ENCODE peak calls at places on chromosomes 2 and 18, in five cellular contexts. One of them, this sample, is unnamed.

GRCh38 chr18:79334496-79335233 is 61.1 kb upstream of the NFATC1 start:
- DNase-seq in Peyer's patch: no peak
- DNase-seq in psoas muscle: no peak
- DNase-seq in right cardiac atrium: no peak
- DNase-seq in stimulated activated CD4-positive, alpha-beta T cell treated with anti-CD3 and anti-CD28 coated beads, Interleukin-2, amount 100 ng/mL, for 48 hours: no peak
- DNase-seq in this sample: no peak

GRCh38 chr2:156321243-156321904 is 11.1 kb downstream of the NR4A2 start:
- DNase-seq in psoas muscle: peak
- DNase-seq in right cardiac atrium: peak
- DNase-seq in stimulated activated CD4-positive, alpha-beta T cell treated with anti-CD3 and anti-CD28 coated beads, Interleukin-2, amount 100 ng/mL, for 48 hours: no peak
- DNase-seq in Peyer's patch: peak
- DNase-seq in this sample: no peak

GRCh38 chr2:128320609-128321420 is 2.1 kb upstream of the HS6ST1 start:
- DNase-seq in psoas muscle: no peak
- DNase-seq in stimulated activated CD4-positive, alpha-beta T cell treated with anti-CD3 and anti-CD28 coated beads, Interleukin-2, amount 100 ng/mL, for 48 hours: no peak
- DNase-seq in Peyer's patch: no peak
- DNase-seq in right cardiac atrium: peak
- DNase-seq in this sample: no peak

GRCh38 chr18:45688113-45688512 is 35.9 kb upstream of the SLC14A1 start:
- DNase-seq in right cardiac atrium: no peak
- DNase-seq in psoas muscle: no peak
- DNase-seq in Peyer's patch: no peak
- DNase-seq in stimulated activated CD4-positive, alpha-beta T cell treated with anti-CD3 and anti-CD28 coated beads, Interleukin-2, amount 100 ng/mL, for 48 hours: no peak
- DNase-seq in this sample: peak

GRCh38 chr2:85162746-85163301 is 29.6 kb downstream of the TCF7L1 start:
- DNase-seq in right cardiac atrium: no peak
- DNase-seq in psoas muscle: no peak
- DNase-seq in stimulated activated CD4-positive, alpha-beta T cell treated with anti-CD3 and anti-CD28 coated beads, Interleukin-2, amount 100 ng/mL, for 48 hours: no peak
- DNase-seq in Peyer's patch: no peak
- DNase-seq in this sample: no peak

GRCh38 chr18:13303761-13304364 is 85.3 kb downstream of the LDLRAD4 start:
- DNase-seq in stimulated activated CD4-positive, alpha-beta T cell treated with anti-CD3 and anti-CD28 coated beads, Interleukin-2, amount 100 ng/mL, for 48 hours: no peak
- DNase-seq in right cardiac atrium: no peak
- DNase-seq in psoas muscle: no peak
- DNase-seq in Peyer's patch: no peak
- DNase-seq in this sample: no peak

GRCh38 chr18:32548688-32549087 is 78.0 kb upstream of the GAREM1 start:
- DNase-seq in right cardiac atrium: no peak
- DNase-seq in Peyer's patch: no peak
- DNase-seq in psoas muscle: no peak
- DNase-seq in stimulated activated CD4-positive, alpha-beta T cell treated with anti-CD3 and anti-CD28 coated beads, Interleukin-2, amount 100 ng/mL, for 48 hours: no peak
- DNase-seq in this sample: no peak

GRCh38 chr2:70248810-70249438 is 496 bp upstream of the TIA1 start:
- DNase-seq in right cardiac atrium: peak
- DNase-seq in psoas muscle: no peak
- DNase-seq in Peyer's patch: peak
- DNase-seq in stimulated activated CD4-positive, alpha-beta T cell treated with anti-CD3 and anti-CD28 coated beads, Interleukin-2, amount 100 ng/mL, for 48 hours: peak
- DNase-seq in this sample: no peak

GRCh38 chr18:41113885-41114482 is 841.0 kb upstream of the PIK3C3 start:
- DNase-seq in right cardiac atrium: no peak
- DNase-seq in stimulated activated CD4-positive, alpha-beta T cell treated with anti-CD3 and anti-CD28 coated beads, Interleukin-2, amount 100 ng/mL, for 48 hours: no peak
- DNase-seq in Peyer's patch: no peak
- DNase-seq in psoas muscle: no peak
- DNase-seq in this sample: no peak

GRCh38 chr2:144470334-144470733 is 49.6 kb downstream of the ZEB2 start:
- DNase-seq in right cardiac atrium: no peak
- DNase-seq in Peyer's patch: no peak
- DNase-seq in psoas muscle: no peak
- DNase-seq in stimulated activated CD4-positive, alpha-beta T cell treated with anti-CD3 and anti-CD28 coated beads, Interleukin-2, amount 100 ng/mL, for 48 hours: no peak
- DNase-seq in this sample: no peak

GRCh38 chr2:24399434-24400206 is 39.3 kb upstream of the ITSN2 start:
- DNase-seq in psoas muscle: no peak
- DNase-seq in right cardiac atrium: no peak
- DNase-seq in Peyer's patch: no peak
- DNase-seq in stimulated activated CD4-positive, alpha-beta T cell treated with anti-CD3 and anti-CD28 coated beads, Interleukin-2, amount 100 ng/mL, for 48 hours: no peak
- DNase-seq in this sample: peak

This sample was measured in RPMI7951.